ENCODE peak calls at places on chromosomes 16 and 17, in seven cellular contexts. V, E, D, Z, P, I and R are unnamed samples.

GRCh38 chr17:60135951-60136666 is 13.7 kb upstream of the CA4 start:
- DNase-seq in V (no peak), E (no peak), D (no peak), Z (no peak), P (no peak), I (no peak), R (no peak)

GRCh38 chr17:43579570-43580140 is 33.5 kb upstream of the ETV4 start:
- DNase-seq in V (no peak), E (no peak), D (no peak), Z (no peak), P (no peak), I (peak; percentile 34), R (peak; percentile 80)

GRCh38 chr16:89334461-89334860 is 117.0 kb downstream of the ZNF778 start:
- DNase-seq in V (peak; percentile 4), E (no peak), D (no peak), Z (no peak), P (no peak), I (no peak), R (no peak)

GRCh38 chr17:60231691-60232090 is 81.9 kb downstream of the CA4 start:
- DNase-seq in V (no peak), E (no peak), D (no peak), Z (no peak), P (no peak), I (no peak), R (no peak)

GRCh38 chr17:42380935-42381334 is 7.3 kb downstream of the STAT3 start:
- DNase-seq in V (no peak), E (no peak), D (no peak), Z (no peak), P (no peak), I (no peak), R (no peak)

GRCh38 chr16:79009911-79010310 is 590.6 kb downstream of the MAF start:
- DNase-seq in V (no peak), E (no peak), D (no peak), Z (no peak), P (no peak), I (no peak), R (no peak)

GRCh38 chr17:32523827-32524552 is 37.2 kb downstream of the CDK5R1 start:
- DNase-seq in V (no peak), E (no peak), D (no peak), Z (peak; percentile 56), P (no peak), I (no peak), R (no peak)

GRCh38 chr17:7512824-7513540 is 28.8 kb downstream of the POLR2A start:
- DNase-seq in V (no peak), E (no peak), D (no peak), Z (no peak), P (no peak), I (no peak), R (no peak)

GRCh38 chr17:55513885-55514590 is 2.8 kb upstream of the SMIM36 start:
- DNase-seq in V (peak; percentile 76), E (peak; percentile 54), D (peak; percentile 59), Z (peak; percentile 47), P (peak; percentile 54), I (peak; percentile 72), R (no peak)

GRCh38 chr16:20430948-20431347 is 20.4 kb upstream of the ACSM2A start:
- DNase-seq in V (no peak), E (no peak), D (no peak), Z (no peak), P (no peak), I (no peak), R (no peak)

GRCh38 chr17:63774982-63775290 is 966 bp downstream of the DDX42 start:
- DNase-seq in V (no peak), E (no peak), D (no peak), Z (no peak), P (no peak), I (no peak), R (no peak)

GRCh38 chr17:72351884-72352346 is 231.1 kb downstream of the SOX9 start:
- DNase-seq in V (no peak), E (no peak), D (no peak), Z (no peak), P (no peak), I (no peak), R (no peak)

GRCh38 chr17:57286372-57287105 is 30.2 kb downstream of the MSI2 start:
- DNase-seq in V (no peak), E (no peak), D (no peak), Z (no peak), P (no peak), I (no peak), R (no peak)

GRCh38 chr16:88941933-88942909 is 34.8 kb downstream of the CBFA2T3 start:
- DNase-seq in V (peak; percentile 57), E (peak; percentile 21), D (peak; percentile 61), Z (peak; percentile 30), P (peak; percentile 34), I (no peak), R (no peak)

GRCh38 chr17:39757931-39758873 is 20.5 kb downstream of the GRB7 start:
- DNase-seq in V (no peak), E (peak; percentile 27), D (no peak), Z (peak; percentile 87), P (no peak), I (no peak), R (no peak)

GRCh38 chr16:588639-588888 is 1.3 kb upstream of the RAB40C start:
- DNase-seq in V (peak; percentile 62), E (peak; percentile 26), D (no peak), Z (no peak), P (no peak), I (peak; percentile 81), R (no peak)

GRCh38 chr17:41521574-41522261 is 3.0 kb upstream of the KRT15 start:
- DNase-seq in V (peak; percentile 26), E (no peak), D (no peak), Z (no peak), P (no peak), I (peak; percentile 88), R (no peak)

GRCh38 chr17:66087073-66087472 is 104.9 kb downstream of the CEP112 start:
- DNase-seq in V (no peak), E (no peak), D (no peak), Z (no peak), P (no peak), I (no peak), R (no peak)

GRCh38 chr16:11356573-11357331 is 11.5 kb downstream of the RMI2 start:
- DNase-seq in V (peak; percentile 82), E (peak; percentile 21), D (peak; percentile 63), Z (peak; percentile 31), P (peak; percentile 60), I (no peak), R (no peak)

GRCh38 chr17:67469208-67469980 is 92.3 kb downstream of the PITPNC1 start:
- DNase-seq in V (no peak), E (peak; percentile 16), D (no peak), Z (no peak), P (no peak), I (no peak), R (no peak)

GRCh38 chr16:4982056-4982867 is 24.1 kb downstream of the SEC14L5 start:
- DNase-seq in V (no peak), E (no peak), D (peak; percentile 72), Z (no peak), P (no peak), I (no peak), R (no peak)

GRCh38 chr17:13395346-13395745 is 206.4 kb downstream of the HS3ST3A1 start:
- DNase-seq in V (no peak), E (no peak), D (no peak), Z (no peak), P (no peak), I (no peak), R (no peak)